ENCODE peak calls at places on chromosomes 13 and 19, in five cellular contexts. Q is PC-3, M is ascending aorta, C is sigmoid colon, F is BE2C. J is an unnamed sample. For H3K36me3, the result is how much of the 10 kb centered on the place peaks cover.

GRCh38 chr19:12289790-12290065 is 5.0 kb downstream of the ZNF44 start:
- DNase-seq in F (no peak), M (no peak), C (no peak), Q (no peak), J (no peak)

GRCh38 chr19:48751835-48752510 is 468 bp downstream of the FUT1 start:
- DNase-seq in M (no peak), F (no peak), C (no peak), Q (peak), J (no peak)

GRCh38 chr13:69226427-69226826 is 881.2 kb upstream of the ATXN8OS start:
- DNase-seq in Q (no peak), F (no peak), M (no peak), C (no peak), J (no peak)

GRCh38 chr19:8368136-8368535 is 4.2 kb downstream of the ANGPTL4 start:
- DNase-seq in F (no peak), Q (no peak), C (no peak), M (no peak), J (no peak)

GRCh38 chr13:36275190-36276002 is 22.2 kb downstream of the CCDC169 start:
- DNase-seq in C (no peak), F (peak), Q (peak), M (no peak), J (no peak)

GRCh38 chr19:53182202-53182601 is 11.0 kb downstream of the ZNF665 start:
- DNase-seq in F (no peak), M (no peak), Q (peak), C (no peak), J (no peak)

GRCh38 chr13:114088234-114088633 is 44.2 kb downstream of the RASA3 start:
- DNase-seq in F (no peak), C (no peak), Q (no peak), M (no peak), J (no peak)

GRCh38 chr13:77584111-77584510 is 48.6 kb downstream of the SCEL start:
- DNase-seq in Q (no peak), M (no peak), F (no peak), C (no peak), J (no peak)

GRCh38 chr19:36041831-36042230 is 9.2 kb upstream of the CLIP3 start:
- DNase-seq in Q (peak), C (no peak), M (no peak), F (no peak), J (no peak)

GRCh38 chr19:51810228-51810627 is 15.3 kb downstream of the FPR3 start:
- DNase-seq in C (no peak), M (no peak), Q (peak), F (no peak), J (no peak)

DNA sequence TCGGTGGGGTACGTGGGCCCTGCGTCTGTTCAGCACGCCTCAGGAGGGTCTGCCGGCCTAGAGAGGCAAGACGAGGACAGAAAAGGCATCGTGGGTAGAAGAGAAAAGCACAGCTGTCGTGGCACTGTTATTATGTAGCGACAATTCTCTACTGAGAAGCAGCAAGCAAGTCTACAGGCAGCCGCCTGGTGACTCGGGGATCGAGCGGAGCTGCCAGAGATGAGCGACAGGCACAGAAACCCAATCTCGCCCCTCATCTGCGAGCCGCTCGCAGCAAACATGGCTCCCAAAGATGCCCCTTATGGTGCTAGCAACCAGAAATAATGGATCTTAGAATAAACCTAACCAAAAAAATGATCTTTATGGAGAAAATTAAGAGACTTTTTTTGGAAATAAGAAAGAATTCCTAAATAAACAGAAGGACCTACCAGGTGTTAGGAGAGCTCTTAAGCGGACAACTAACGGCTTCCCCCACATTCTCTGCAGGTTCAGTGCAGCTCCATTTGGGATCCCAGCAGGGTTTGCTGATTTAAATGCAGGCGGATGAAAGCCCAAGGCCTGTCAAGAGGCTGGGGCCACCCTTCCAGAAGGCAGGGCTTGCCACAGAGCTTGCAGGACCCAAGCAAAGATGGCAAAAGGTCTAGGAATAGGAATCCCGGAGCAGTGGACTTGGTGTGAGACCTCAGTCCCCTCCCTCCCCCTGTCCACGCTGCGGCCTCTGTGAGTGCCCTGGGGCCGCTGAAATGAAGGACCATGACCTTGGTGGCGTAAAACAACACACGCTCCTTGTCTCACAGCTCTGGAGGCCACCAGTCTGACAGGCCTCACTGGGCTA is 152.6 kb downstream of the KDM4B start:
- DNase-seq in M (no peak), F (no peak), C (no peak), Q (no peak), J (no peak)
- H3K4me3 ChIP-seq in M (no peak), F (no peak), C (no peak), Q (no peak), J (no peak)

GRCh38 chr13:34722931-34723330 is 219.1 kb upstream of the NBEA start:
- DNase-seq in Q (no peak), M (no peak), F (no peak), C (no peak), J (no peak)
- H3K36me3 ChIP-seq in Q (under half), M (under half), F (under half), C (under half), J (under half)

GRCh38 chr13:53781941-53782340 is 753.3 kb downstream of the OLFM4 start:
- DNase-seq in F (no peak), M (no peak), C (no peak), Q (peak), J (no peak)
- H3K4me3 ChIP-seq in F (no peak), M (no peak), C (no peak), Q (peak), J (no peak)

GRCh38 chr19:45275370-45275971 is 24.4 kb downstream of the MARK4 start:
- DNase-seq in C (no peak), F (peak), M (no peak), Q (no peak), J (no peak)
- H3K36me3 ChIP-seq in C (half or more), F (under half), M (under half), Q (under half), J (under half)

DNA sequence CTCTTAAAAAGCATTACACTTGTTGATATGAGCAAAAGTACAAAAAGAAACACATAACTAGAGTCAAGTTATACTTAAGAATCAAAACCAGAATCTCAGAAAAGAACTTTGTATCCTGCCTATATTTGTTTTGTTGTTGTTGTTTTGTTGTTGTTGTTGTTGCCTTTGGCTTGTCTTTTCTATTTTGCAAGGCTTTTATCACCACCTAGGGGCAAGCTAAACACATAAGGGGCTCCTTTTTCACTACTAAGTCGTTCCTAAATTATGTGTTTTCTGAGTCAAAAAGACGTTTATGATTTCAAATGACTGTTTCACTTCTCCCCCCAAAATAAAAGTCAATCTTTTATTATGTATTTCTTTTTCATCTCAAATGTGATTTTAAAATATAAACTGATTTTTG is 250.2 kb downstream of the RBM26 start:
- DNase-seq in F (no peak), Q (no peak), C (no peak), M (no peak), J (no peak)
- H3K4me3 ChIP-seq in F (no peak), Q (no peak), C (no peak), M (no peak), J (no peak)

GRCh38 chr19:18117692-18118378 is 20.3 kb downstream of the MAST3 start:
- DNase-seq in C (peak), M (peak), Q (peak), F (peak), J (no peak)
- H3K36me3 ChIP-seq in C (under half), M (under half), Q (under half), F (under half), J (under half)

GRCh38 chr13:110521296-110521680 is 40.2 kb downstream of the RAB20 start:
- DNase-seq in M (no peak), C (no peak), Q (no peak), F (no peak), J (no peak)
- H3K4me3 ChIP-seq in M (no peak), C (no peak), Q (no peak), F (no peak), J (no peak)

DNA sequence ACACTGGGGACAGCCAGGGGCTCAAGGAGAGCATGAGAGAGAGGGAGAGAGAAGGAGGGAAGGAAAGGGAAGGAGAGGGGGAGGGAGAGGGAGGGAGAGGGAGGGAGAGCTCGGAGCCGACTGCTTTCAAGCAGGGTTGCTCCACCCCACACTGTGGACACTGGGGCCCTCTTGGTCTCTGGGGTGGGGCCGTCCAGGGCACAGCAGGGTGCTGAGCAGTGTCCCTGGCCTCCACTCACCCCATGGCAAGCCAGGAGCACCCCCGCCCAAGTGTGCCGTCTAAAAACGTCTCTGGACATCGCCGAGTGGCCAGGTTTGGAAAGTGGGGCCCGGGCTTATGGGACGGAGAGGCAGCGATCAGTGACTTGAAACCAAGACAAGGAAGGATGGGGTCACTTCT is 20.9 kb downstream of the DPP9 start:
- DNase-seq in M (no peak), C (no peak), Q (no peak), F (no peak), J (no peak)
- H3K36me3 ChIP-seq in M (half or more), C (half or more), Q (half or more), F (half or more), J (under half)